ENCODE peak calls at places on chromosomes 12 and 14, in seven cellular contexts. S is transverse colon, N is aorta, W is spleen, X is GM12878, D is left ventricle myocardium inferior, M is psoas muscle. P is an unnamed sample.

GRCh38 chr12:51381226-51382079 is 9.8 kb downstream of the GALNT6 start:
- DNase-seq in S (no peak), N (peak; percentile 57), W (no peak), X (no peak), D (no peak), M (no peak), P (no peak)

GRCh38 chr12:22899184-22899583 is 274.2 kb downstream of the ETNK1 start:
- DNase-seq in S (no peak), N (no peak), W (no peak), X (no peak), D (no peak), M (no peak), P (no peak)

GRCh38 chr14:95244587-95244986 is 75.1 kb downstream of the CLMN start:
- DNase-seq in S (no peak), N (no peak), W (no peak), X (no peak), D (no peak), M (no peak), P (no peak)

GRCh38 chr12:95998611-95999300 is 2.6 kb upstream of the HAL start:
- DNase-seq in S (peak; percentile 33), N (no peak), W (no peak), X (peak; percentile 34), D (no peak), M (no peak), P (no peak)

GRCh38 chr14:68199465-68200145 is 380.0 kb downstream of the RAD51B start:
- DNase-seq in S (no peak), N (no peak), W (no peak), X (no peak), D (peak; percentile 18), M (no peak), P (peak; percentile 75)

GRCh38 chr14:105275267-105275946 is 25.4 kb downstream of the BRF1 start:
- DNase-seq in S (no peak), N (no peak), W (no peak), X (no peak), D (no peak), M (peak; percentile 70), P (no peak)

GRCh38 chr12:70121562-70121961 is 121.7 kb upstream of the CNOT2 start:
- DNase-seq in S (no peak), N (no peak), W (no peak), X (no peak), D (no peak), M (no peak), P (no peak)

GRCh38 chr12:109736552-109737108 is 23.0 kb downstream of the FAM222A start:
- DNase-seq in S (no peak), N (peak; percentile 59), W (peak; percentile 61), X (no peak), D (peak; percentile 15), M (peak; percentile 30), P (no peak)

GRCh38 chr14:74941676-74942097 is 13.7 kb downstream of the PGF start:
- DNase-seq in S (peak; percentile 52), N (peak; percentile 92), W (peak; percentile 88), X (no peak), D (peak; percentile 58), M (peak; percentile 80), P (no peak)

GRCh38 chr12:96520767-96521166 is 31.4 kb downstream of the CFAP54 start:
- DNase-seq in S (no peak), N (no peak), W (no peak), X (no peak), D (no peak), M (no peak), P (no peak)

GRCh38 chr14:96119947-96120346 is 80.8 kb downstream of the C14orf132 start:
- DNase-seq in S (no peak), N (no peak), W (no peak), X (no peak), D (no peak), M (no peak), P (no peak)

GRCh38 chr12:82867782-82868505 is 181.2 kb downstream of the TMTC2 start:
- DNase-seq in S (no peak), N (no peak), W (no peak), X (no peak), D (no peak), M (no peak), P (no peak)

GRCh38 chr12:48750769-48751356 is 34.4 kb upstream of the CCNT1 start:
- DNase-seq in S (no peak), N (no peak), W (no peak), X (no peak), D (no peak), M (no peak), P (no peak)

GRCh38 chr12:101772019-101772774 is 32.9 kb upstream of the SYCP3 start:
- DNase-seq in S (no peak), N (no peak), W (no peak), X (no peak), D (no peak), M (no peak), P (no peak)

GRCh38 chr14:95300002-95300696 is 19.6 kb downstream of the CLMN start:
- DNase-seq in S (no peak), N (no peak), W (no peak), X (no peak), D (no peak), M (no peak), P (no peak)

GRCh38 chr12:62256408-62257079 is 3.7 kb upstream of the USP15 start:
- DNase-seq in S (no peak), N (no peak), W (no peak), X (no peak), D (no peak), M (no peak), P (no peak)

GRCh38 chr14:92540472-92541048 is 27.0 kb downstream of the RIN3 start:
- DNase-seq in S (peak; percentile 89), N (peak; percentile 98), W (no peak), X (no peak), D (peak; percentile 93), M (peak; percentile 92), P (peak; percentile 97)

GRCh38 chr14:38125484-38125912 is 82.2 kb upstream of the SSTR1 start:
- DNase-seq in S (no peak), N (no peak), W (peak; percentile 73), X (no peak), D (no peak), M (no peak), P (no peak)

GRCh38 chr12:28640519-28640918 is 450.3 kb downstream of the CCDC91 start:
- DNase-seq in S (no peak), N (no peak), W (no peak), X (no peak), D (no peak), M (no peak), P (no peak)

GRCh38 chr14:94180655-94181271 is 6.6 kb downstream of the PPP4R4 start:
- DNase-seq in S (no peak), N (no peak), W (no peak), X (peak; percentile 20), D (no peak), M (no peak), P (no peak)

GRCh38 chr14:95130545-95130944 is 26.8 kb downstream of the DICER1 start:
- DNase-seq in S (no peak), N (no peak), W (no peak), X (no peak), D (no peak), M (no peak), P (no peak)

GRCh38 chr14:69906201-69906600 is 27.0 kb downstream of the SMOC1 start:
- DNase-seq in S (no peak), N (no peak), W (no peak), X (no peak), D (no peak), M (no peak), P (no peak)

GRCh38 chr12:11762723-11763326 is 113.4 kb downstream of the ETV6 start:
- DNase-seq in S (no peak), N (no peak), W (no peak), X (peak; percentile 88), D (no peak), M (no peak), P (no peak)

GRCh38 chr12:645563-646071 is 17.6 kb downstream of the NINJ2 start:
- DNase-seq in S (no peak), N (no peak), W (no peak), X (no peak), D (peak; percentile 56), M (no peak), P (no peak)

GRCh38 chr12:59322473-59322872 is 273.4 kb upstream of the SLC16A7 start:
- DNase-seq in S (no peak), N (no peak), W (no peak), X (no peak), D (no peak), M (no peak), P (no peak)

GRCh38 chr14:31204593-31205534 is 2.7 kb downstream of the HECTD1 start:
- DNase-seq in S (no peak), N (no peak), W (no peak), X (no peak), D (no peak), M (no peak), P (no peak)
- H3K4me3 ChIP-seq in S (peak overlapping the region; percentile 96), N (no peak overlapping the region), W (peak overlapping the region; percentile 69), X (peak overlapping the region; percentile 90), D (peak overlapping the region; percentile 95), M (peak overlapping the region; percentile 92), P (peak overlapping the region; percentile 83)

DNA sequence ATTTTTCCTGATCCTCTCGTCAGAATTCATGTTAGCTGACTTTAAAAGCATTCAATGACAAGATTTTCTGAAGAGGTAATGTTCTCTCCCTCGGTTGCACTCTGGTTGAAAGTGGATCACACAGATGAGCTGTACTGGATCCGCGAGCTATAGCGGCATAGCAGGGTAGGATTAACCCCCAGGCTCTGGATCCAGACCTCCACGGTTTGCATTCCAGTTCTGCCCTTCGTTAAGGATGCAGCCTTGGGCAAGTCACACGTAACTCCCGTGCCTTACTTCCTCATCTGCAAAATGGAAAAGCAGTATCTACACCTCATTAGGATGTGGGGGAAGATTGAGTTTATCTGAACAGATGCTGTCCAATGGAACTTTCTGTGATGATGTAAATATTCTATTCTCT is 13.8 kb downstream of the CCDC92 start:
- DNase-seq in S (no peak), N (no peak), W (no peak), X (no peak), D (no peak), M (no peak), P (peak; percentile 29)
- H3K27ac ChIP-seq in S (no peak overlapping the region), N (no peak overlapping the region), W (no peak overlapping the region), X (no peak overlapping the region), D (peak overlapping the region; percentile 78), M (no peak overlapping the region), P (no peak overlapping the region)

DNA sequence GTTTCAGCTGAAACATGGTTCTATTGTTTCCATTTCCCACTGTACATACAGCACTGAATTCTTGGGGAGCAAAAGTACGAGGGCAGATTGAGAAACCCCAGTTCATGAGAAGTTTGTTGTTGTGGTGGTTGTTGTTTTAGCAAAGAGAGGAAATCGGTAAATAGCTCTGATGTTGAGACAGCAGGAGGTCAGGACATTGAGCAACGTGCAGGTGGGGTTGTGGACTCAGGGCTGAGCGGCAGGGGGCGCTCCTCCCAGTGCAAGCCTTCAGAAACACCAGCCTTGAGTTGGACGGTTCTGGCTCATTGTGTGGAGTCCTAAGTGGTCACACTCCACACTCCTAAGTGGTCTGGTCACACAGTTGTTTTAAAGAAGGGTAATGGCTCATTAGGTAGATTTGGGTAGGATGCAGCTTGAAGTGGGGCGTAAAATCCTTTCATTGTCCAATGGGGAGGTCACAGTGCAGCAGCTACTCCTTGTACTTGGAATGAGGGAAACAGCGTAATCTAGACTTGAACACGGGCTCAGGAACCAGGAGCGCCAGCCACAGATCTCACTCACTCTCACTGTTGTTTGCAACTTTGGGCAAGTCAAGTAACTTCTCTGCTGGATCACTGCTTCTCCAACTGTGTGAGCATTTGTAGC is 14.5 kb upstream of the PWP1 start:
- DNase-seq in S (peak; percentile 27), N (no peak), W (no peak), X (no peak), D (no peak), M (no peak), P (no peak)
- H3K4me3 ChIP-seq in S (no peak overlapping the region), N (no peak overlapping the region), W (no peak overlapping the region), X (no peak overlapping the region), D (no peak overlapping the region), M (no peak overlapping the region), P (no peak overlapping the region)

GRCh38 chr14:91419044-91419397 is 1.4 kb upstream of the CCDC88C start:
- DNase-seq in S (no peak), N (no peak), W (no peak), X (no peak), D (no peak), M (no peak), P (no peak)
- H3K27ac ChIP-seq in S (peak overlapping the region; percentile 89), N (no peak overlapping the region), W (peak overlapping the region; percentile 93), X (peak overlapping the region; percentile 61), D (no peak overlapping the region), M (no peak overlapping the region), P (no peak overlapping the region)

P was measured in coronary artery.